ENCODE peak calls at places on chromosomes 1 and 21, in five cellular contexts. R is fibroblast of lung, Z is left ventricle myocardium inferior, V is BE2C, L is heart left ventricle. E is an unnamed sample.

GRCh38 chr21:46109251-46110221 is 11.6 kb downstream of the COL6A2 start:
- DNase-seq in R (no peak), V (peak; percentile 6), L (peak; percentile 22), Z (no peak), E (peak; percentile 29)

GRCh38 chr1:245856944-245857531 is 650.0 kb downstream of the SMYD3 start:
- DNase-seq in V (no peak), L (no peak), R (peak; percentile 99), Z (no peak), E (no peak)

GRCh38 chr1:154178856-154179811 is 12.8 kb downstream of the TPM3 start:
- DNase-seq in R (no peak), L (no peak), V (peak; percentile 21), Z (no peak), E (peak; percentile 39)

GRCh38 chr1:38129473-38129872 is 82.9 kb upstream of the POU3F1 start:
- DNase-seq in R (no peak), V (no peak), Z (no peak), L (no peak), E (no peak)

GRCh38 chr1:214902636-214903320 is 179.8 kb upstream of the KCNK2 start:
- DNase-seq in Z (no peak), R (peak; percentile 76), V (no peak), L (no peak), E (no peak)

GRCh38 chr21:38811257-38811656 is 5.5 kb downstream of the ETS2 start:
- DNase-seq in V (no peak), L (no peak), R (peak; percentile 97), Z (no peak), E (no peak)

GRCh38 chr1:112849967-112850641 is 105.9 kb downstream of the SLC16A1 start:
- DNase-seq in Z (no peak), L (no peak), V (peak; percentile 21), R (no peak), E (no peak)

GRCh38 chr1:201309420-201309819 is 26.1 kb downstream of the PKP1 start:
- DNase-seq in R (peak; percentile 78), L (peak; percentile 75), Z (peak; percentile 67), V (peak; percentile 94), E (peak; percentile 82)

GRCh38 chr1:175099916-175100315 is 32.3 kb downstream of the TNN start:
- DNase-seq in R (no peak), V (no peak), Z (no peak), L (no peak), E (no peak)

GRCh38 chr1:93661829-93662474 is 19.7 kb downstream of the BCAR3 start:
- DNase-seq in L (no peak), R (peak; percentile 89), V (no peak), Z (no peak), E (no peak)

GRCh38 chr21:42381347-42381984 is 14.4 kb downstream of the TMPRSS3 start:
- DNase-seq in L (no peak), Z (no peak), V (peak; percentile 29), R (peak; percentile 26), E (peak; percentile 77)

GRCh38 chr1:169509354-169509753 is 23.6 kb upstream of the SLC19A2 start:
- DNase-seq in L (no peak), R (no peak), V (no peak), Z (no peak), E (no peak)

GRCh38 chr1:21586926-21587601 is 77.8 kb downstream of the ALPL start:
- DNase-seq in V (peak; percentile 47), Z (peak; percentile 47), L (peak; percentile 36), R (peak; percentile 88), E (peak; percentile 46)

GRCh38 chr1:224635356-224635755 is 19.2 kb downstream of the CNIH3 start:
- DNase-seq in V (no peak), Z (no peak), R (peak; percentile 87), L (no peak), E (no peak)

GRCh38 chr1:88890790-88891317 is 513 bp downstream of the GTF2B start:
- DNase-seq in L (no peak), R (peak; percentile 48), Z (no peak), V (peak; percentile 12), E (peak; percentile 35)

DNA sequence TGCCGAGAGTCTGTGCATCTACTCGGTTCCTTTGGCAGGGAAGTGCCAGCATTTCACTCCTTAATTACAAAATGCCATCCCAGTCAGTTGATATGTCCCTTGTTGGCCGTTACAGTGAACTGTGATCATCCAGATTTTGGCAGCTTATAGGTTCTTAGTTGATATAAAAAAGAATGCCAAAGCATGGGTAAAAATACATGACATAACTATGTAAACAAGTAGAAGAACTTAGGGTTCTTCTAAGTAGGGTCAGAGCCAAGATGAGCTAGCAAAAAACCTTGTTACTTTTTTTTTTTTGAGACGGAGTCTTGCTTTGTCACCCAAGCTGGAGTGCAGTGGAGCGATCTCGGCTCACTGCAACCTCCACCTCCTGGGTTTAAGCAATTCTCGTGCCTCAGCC is 76.6 kb downstream of the UBE4B start:
- DNase-seq in R (peak; percentile 6), Z (no peak), V (no peak), L (no peak), E (no peak)
- H3K4me3 ChIP-seq in R (no peak overlapping the region), Z (peak overlapping the region; percentile 42), V (no peak overlapping the region), L (no peak overlapping the region), E (no peak overlapping the region)

DNA sequence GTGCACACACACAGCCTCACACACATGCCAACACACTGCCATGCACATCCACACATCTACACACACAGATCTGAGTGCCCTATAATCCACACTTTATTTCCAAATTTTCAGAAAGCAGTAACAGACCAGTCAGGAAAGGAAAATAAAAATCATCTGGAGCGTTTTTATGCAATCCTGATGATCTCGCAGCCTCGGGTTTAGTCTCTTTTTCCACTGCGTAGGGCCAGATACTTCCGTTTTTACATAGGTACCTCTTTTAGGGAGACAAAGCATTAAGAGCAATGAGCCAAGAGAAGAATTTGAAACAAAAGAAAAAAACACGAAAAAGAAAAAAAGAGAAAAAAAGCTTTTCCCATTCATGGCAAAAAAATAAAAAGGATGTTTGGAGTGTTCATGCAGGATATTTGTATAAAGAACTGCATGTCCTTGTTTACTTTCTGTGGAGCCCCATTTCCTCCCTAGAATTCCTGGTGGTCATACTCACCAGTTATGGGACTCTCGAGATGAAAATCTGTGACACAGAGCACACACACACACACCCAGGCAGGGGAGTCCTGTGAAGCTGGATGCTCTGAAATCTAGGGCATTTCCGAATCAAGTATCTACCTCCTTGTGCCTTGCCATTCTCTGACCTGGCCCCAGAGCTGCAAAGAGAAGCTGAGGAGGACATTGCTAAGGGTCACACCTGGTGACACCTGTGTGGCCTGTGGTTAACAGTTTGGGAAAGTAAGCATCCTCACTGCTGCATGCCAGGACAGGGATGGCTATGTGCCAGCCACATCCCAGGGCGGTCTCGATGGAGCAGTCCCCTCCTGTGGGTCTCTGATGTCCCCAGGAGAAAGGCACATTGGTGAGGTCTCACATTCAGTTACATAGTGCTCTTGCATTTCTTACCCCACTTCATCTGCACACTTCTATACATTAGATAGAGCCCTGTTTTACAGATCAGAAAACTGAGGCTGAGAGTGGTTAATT is 83.6 kb downstream of the RUNX1 start:
- DNase-seq in V (no peak), Z (no peak), R (peak; percentile 77), L (no peak), E (no peak)
- TF ChIP-seq CTCF in V (no peak), Z (no peak), R (no peak), L (no peak), E (no peak)

GRCh38 chr1:27577504-27578188 is 26.3 kb downstream of the AHDC1 start:
- DNase-seq in V (no peak), L (peak; percentile 62), R (no peak), Z (peak; percentile 35), E (no peak)

GRCh38 chr1:27574871-27575831 is 28.8 kb downstream of the AHDC1 start:
- DNase-seq in V (peak; percentile 76), L (peak; percentile 92), R (peak; percentile 89), Z (peak; percentile 85), E (peak; percentile 77)

GRCh38 chr1:27574001-27574781 is 29.8 kb downstream of the AHDC1 start:
- DNase-seq in V (peak; percentile 40), Z (peak; percentile 48), R (no peak), L (no peak), E (no peak)

GRCh38 chr1:27575861-27576331 is 28.0 kb downstream of the AHDC1 start:
- DNase-seq in Z (peak; percentile 85), V (peak; percentile 52), R (peak; percentile 55), L (peak; percentile 92), E (peak; percentile 56)

DNA sequence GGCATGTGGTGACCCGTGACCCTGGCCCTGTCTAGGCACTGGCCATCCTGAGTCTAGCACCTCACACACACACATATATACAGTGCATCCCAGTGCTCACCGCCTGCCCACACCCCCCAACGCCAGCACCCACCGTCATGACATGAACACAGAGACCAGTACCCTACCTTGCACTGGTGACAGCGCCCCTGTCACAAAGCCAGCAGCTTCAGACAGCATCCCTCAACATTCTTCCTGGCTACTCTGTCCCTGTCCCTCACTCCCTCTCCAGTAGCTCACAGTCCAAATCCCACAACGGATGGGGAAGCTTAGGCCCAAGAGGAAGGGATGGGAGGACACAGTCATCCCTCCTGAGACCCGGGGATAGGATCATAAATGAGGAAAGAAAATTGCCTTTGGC is 27.1 kb downstream of the AHDC1 start:
- DNase-seq in V (no peak), L (peak; percentile 51), R (no peak), Z (peak; percentile 21), E (no peak)
- H3K4me1 ChIP-seq in V (peaks cover 34% of the 10 kb centered on the region), L (peaks cover 85% of the 10 kb centered on the region), R (peaks cover 49% of the 10 kb centered on the region), Z (peaks cover 97% of the 10 kb centered on the region), E (peaks cover 37% of the 10 kb centered on the region)

DNA sequence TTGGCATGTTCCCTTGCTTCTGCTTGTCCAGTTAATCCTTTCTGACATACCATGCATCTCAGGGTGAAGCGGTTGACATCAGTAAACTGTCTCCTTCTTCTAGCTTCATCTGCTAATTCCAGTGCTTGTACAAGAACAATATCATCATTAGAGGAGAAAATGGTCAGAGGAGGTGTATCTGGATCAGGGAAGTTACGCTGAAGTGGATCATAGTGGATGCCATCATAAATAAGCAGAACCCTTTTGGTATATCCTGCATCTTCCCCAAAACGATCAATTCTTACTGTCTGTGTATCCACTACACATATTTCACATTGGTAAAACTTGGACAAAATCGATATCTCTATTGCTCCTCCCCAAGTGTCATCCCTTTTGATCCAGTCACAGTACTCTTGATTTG is 2.0 kb downstream of the YOD1 start:
- DNase-seq in R (no peak), V (no peak), Z (no peak), L (no peak), E (no peak)
- H3K4me3 ChIP-seq in R (no peak overlapping the region), V (no peak overlapping the region), Z (no peak overlapping the region), L (no peak overlapping the region), E (no peak overlapping the region)

GRCh38 chr1:102853701-102854187 is 254.6 kb downstream of the COL11A1 start:
- DNase-seq in L (no peak), R (no peak), V (no peak), Z (no peak), E (no peak)

GRCh38 chr1:102851616-102852015 is 256.7 kb downstream of the COL11A1 start:
- DNase-seq in L (no peak), Z (no peak), R (no peak), V (no peak), E (no peak)

GRCh38 chr1:102852583-102852982 is 255.7 kb downstream of the COL11A1 start:
- DNase-seq in R (no peak), L (no peak), V (no peak), Z (no peak), E (no peak)
- TF ChIP-seq CTCF in R (no peak), L (no peak), V (peak; percentile 30), Z (no peak), E (no peak)

E was measured in mucosa of descending colon.